ENCODE peak calls at places on chromosomes 11 and 22, in nine cellular contexts. K is mucosa of gallbladder; G is stimulated activated CD4-positive, alpha-beta T cell treated with anti-CD3 and anti-CD28 coated beads, Interleukin-4, amount 100 ng/mL, for 4 hours; W is stimulated activated CD8-positive, alpha-beta memory T cell treated with anti-CD3 and anti-CD28 coated beads, Interleukin-4, amount 100 ng/mL, for 24 hours; H is activated T-helper 1 cell treated with anti-CD3 and anti-CD28 coated beads, Interleukin-12 subunit alpha, Interleukin-12 subunit beta, Interleukin-2, Interleukin-4 antibody, amounts not matched to agents 30 ng/mL and 10 ng/mL and 1 ng/mL, durations not matched to agents 14 hours and 24 hours and 36 hours; N is nucleus accumbens; A is activated CD4-positive, alpha-beta memory T cell treated with anti-CD3 and anti-CD28 coated beads, Interleukin-2, amount 10 ng/mL, durations not matched to agents 7 days and 5 days; Z is EL; V is ureter. F is an unnamed sample.

GRCh38 chr22:23243006-23243573 is 62.8 kb downstream of the BCR start:
- DNase-seq in K (no peak), V (no peak), A (peak; percentile 78), Z (no peak), H (peak; percentile 70), W (peak; percentile 42), G (peak; percentile 76), N (no peak), F (no peak)

GRCh38 chr11:48017105-48017874 is 36.9 kb downstream of the PTPRJ start:
- DNase-seq in V (no peak), A (peak; percentile 71), G (peak; percentile 15), N (no peak), W (no peak), K (no peak), H (no peak), Z (no peak), F (no peak)

GRCh38 chr11:34680918-34681554 is 60.1 kb downstream of the EHF start:
- DNase-seq in H (no peak), Z (peak; percentile 77), G (no peak), V (no peak), A (no peak), N (no peak), K (no peak), W (no peak), F (no peak)

GRCh38 chr22:29524440-29525191 is 28.9 kb downstream of the THOC5 start:
- DNase-seq in N (peak; percentile 3), K (peak; percentile 13), V (no peak), A (peak; percentile 30), G (peak; percentile 4), H (peak; percentile 1), W (no peak), Z (peak; percentile 40), F (no peak)

GRCh38 chr22:36415415-36416168 is 27.8 kb upstream of the MYH9 start:
- DNase-seq in Z (peak; percentile 60), N (no peak), A (no peak), W (no peak), K (no peak), H (no peak), G (no peak), V (no peak), F (no peak)

GRCh38 chr22:29477919-29478318 is 2.1 kb upstream of the NEFH start:
- DNase-seq in H (no peak), G (no peak), V (no peak), K (no peak), Z (no peak), N (no peak), W (no peak), A (no peak), F (no peak)

GRCh38 chr11:44930588-44931302 is 19.9 kb downstream of the TP53I11 start:
- DNase-seq in A (no peak), K (no peak), W (no peak), V (no peak), Z (no peak), G (no peak), N (no peak), H (no peak), F (no peak)

GRCh38 chr11:73376803-73377629 is 817 bp downstream of the RELT start:
- DNase-seq in A (peak; percentile 78), W (peak; percentile 39), Z (peak; percentile 86), V (no peak), G (peak; percentile 54), H (peak; percentile 56), K (peak; percentile 42), N (peak; percentile 51), F (peak; percentile 80)

GRCh38 chr11:129703846-129704245 is 111.8 kb upstream of the TMEM45B start:
- DNase-seq in V (no peak), N (no peak), K (no peak), G (no peak), H (no peak), Z (no peak), W (no peak), A (no peak), F (no peak)

F was measured in right atrium auricular region.